ENCODE peak calls at places on chromosomes 7 and 10, in eight cellular contexts. F is epithelial cell of esophagus; A is SHP77; O is stimulated activated CD4-positive, alpha-beta T cell treated with anti-CD3 and anti-CD28 coated beads, Interleukin-4, amount 100 ng/mL, for 48 hours; U is nucleus accumbens; T is lung; K is SK-MEL-5; E is kidney tubule cell. I is an unnamed sample.

GRCh38 chr7:129433823-129434171 is 435 bp upstream of the STRIP2 start:
- DNase-seq in F (no peak), A (no peak), O (no peak), U (no peak), T (no peak), K (no peak), E (peak), I (no peak)

GRCh38 chr7:70776627-70777101 is 355.3 kb upstream of the GALNT17 start:
- DNase-seq in F (no peak), A (no peak), O (no peak), U (peak), T (no peak), K (peak), E (no peak), I (no peak)

GRCh38 chr10:84510121-84510520 is 181.7 kb downstream of the CCSER2 start:
- DNase-seq in F (peak), A (no peak), O (no peak), U (no peak), T (no peak), K (no peak), E (peak), I (no peak)

GRCh38 chr7:17121671-17122070 is 176.8 kb upstream of the AHR start:
- DNase-seq in F (no peak), A (no peak), O (no peak), U (no peak), T (no peak), K (no peak), E (no peak), I (no peak)

GRCh38 chr7:127751723-127752448 is 99.9 kb downstream of the SND1 start:
- DNase-seq in F (no peak), A (no peak), O (no peak), U (no peak), T (no peak), K (no peak), E (peak), I (no peak)

GRCh38 chr7:85023066-85023687 is 163.7 kb downstream of the SEMA3D start:
- DNase-seq in F (peak), A (peak), O (no peak), U (no peak), T (no peak), K (peak), E (peak), I (peak)

GRCh38 chr7:158995514-158995913 is 139.2 kb downstream of the DYNC2I1 start:
- DNase-seq in F (no peak), A (no peak), O (no peak), U (no peak), T (no peak), K (no peak), E (no peak), I (no peak)

GRCh38 chr7:36600314-36600682 is 124.0 kb downstream of the AOAH start:
- DNase-seq in F (no peak), A (no peak), O (no peak), U (no peak), T (peak), K (no peak), E (no peak), I (no peak)

GRCh38 chr7:21986101-21986500 is 40.4 kb upstream of the CDCA7L start:
- DNase-seq in F (no peak), A (no peak), O (no peak), U (no peak), T (no peak), K (no peak), E (no peak), I (no peak)